ENCODE peak calls at places on chromosomes 3 and 15, in seven cellular contexts. One of them, this sample, is unnamed.

GRCh38 chr3:22887664-22888291 is 315.3 kb upstream of the UBE2E2 start:
- DNase-seq in neuronal stem cell: no peak
- DNase-seq in amygdala: no peak
- DNase-seq in GM19239: no peak
- DNase-seq in CD8-positive, alpha-beta memory T cell: no peak
- DNase-seq in cardiac muscle cell: peak
- DNase-seq in activated T-cell treated with anti-CD3 and anti-CD28 coated beads, Interleukin-2, amount 50 U/mL, for 72 hours: no peak
- DNase-seq in this sample: no peak

GRCh38 chr3:186705882-186706780 is 11.0 kb upstream of the KNG1 start:
- DNase-seq in neuronal stem cell: no peak
- DNase-seq in amygdala: no peak
- DNase-seq in GM19239: no peak
- DNase-seq in CD8-positive, alpha-beta memory T cell: peak
- DNase-seq in cardiac muscle cell: no peak
- DNase-seq in activated T-cell treated with anti-CD3 and anti-CD28 coated beads, Interleukin-2, amount 50 U/mL, for 72 hours: peak
- DNase-seq in this sample: peak

GRCh38 chr3:116877968-116878367 is 168.4 kb downstream of the TUSC7 start:
- DNase-seq in neuronal stem cell: no peak
- DNase-seq in amygdala: no peak
- DNase-seq in GM19239: no peak
- DNase-seq in CD8-positive, alpha-beta memory T cell: no peak
- DNase-seq in cardiac muscle cell: no peak
- DNase-seq in activated T-cell treated with anti-CD3 and anti-CD28 coated beads, Interleukin-2, amount 50 U/mL, for 72 hours: no peak
- DNase-seq in this sample: no peak

GRCh38 chr3:50620420-50620819 is 3.5 kb downstream of the MAPKAPK3 start:
- DNase-seq in neuronal stem cell: no peak
- DNase-seq in amygdala: no peak
- DNase-seq in GM19239: no peak
- DNase-seq in CD8-positive, alpha-beta memory T cell: no peak
- DNase-seq in cardiac muscle cell: no peak
- DNase-seq in activated T-cell treated with anti-CD3 and anti-CD28 coated beads, Interleukin-2, amount 50 U/mL, for 72 hours: no peak
- DNase-seq in this sample: no peak

GRCh38 chr15:31341501-31342195 is 15.0 kb downstream of the KLF13 start:
- DNase-seq in neuronal stem cell: no peak
- DNase-seq in amygdala: no peak
- DNase-seq in GM19239: no peak
- DNase-seq in CD8-positive, alpha-beta memory T cell: peak
- DNase-seq in cardiac muscle cell: no peak
- DNase-seq in activated T-cell treated with anti-CD3 and anti-CD28 coated beads, Interleukin-2, amount 50 U/mL, for 72 hours: no peak
- DNase-seq in this sample: no peak

GRCh38 chr3:155631323-155632019 is 113.4 kb downstream of the PLCH1 start:
- DNase-seq in neuronal stem cell: no peak
- DNase-seq in amygdala: no peak
- DNase-seq in GM19239: no peak
- DNase-seq in CD8-positive, alpha-beta memory T cell: no peak
- DNase-seq in cardiac muscle cell: no peak
- DNase-seq in activated T-cell treated with anti-CD3 and anti-CD28 coated beads, Interleukin-2, amount 50 U/mL, for 72 hours: no peak
- DNase-seq in this sample: no peak

GRCh38 chr15:36967929-36968328 is 132.4 kb downstream of the MEIS2 start:
- DNase-seq in neuronal stem cell: no peak
- DNase-seq in amygdala: no peak
- DNase-seq in GM19239: no peak
- DNase-seq in CD8-positive, alpha-beta memory T cell: no peak
- DNase-seq in cardiac muscle cell: no peak
- DNase-seq in activated T-cell treated with anti-CD3 and anti-CD28 coated beads, Interleukin-2, amount 50 U/mL, for 72 hours: no peak
- DNase-seq in this sample: no peak

GRCh38 chr3:45110185-45110833 is 35.9 kb downstream of the CDCP1 start:
- DNase-seq in neuronal stem cell: no peak
- DNase-seq in amygdala: no peak
- DNase-seq in GM19239: peak
- DNase-seq in CD8-positive, alpha-beta memory T cell: no peak
- DNase-seq in cardiac muscle cell: no peak
- DNase-seq in activated T-cell treated with anti-CD3 and anti-CD28 coated beads, Interleukin-2, amount 50 U/mL, for 72 hours: peak
- DNase-seq in this sample: no peak

GRCh38 chr3:194034556-194035336 is 101.2 kb upstream of the HES1 start:
- DNase-seq in neuronal stem cell: no peak
- DNase-seq in amygdala: no peak
- DNase-seq in GM19239: no peak
- DNase-seq in CD8-positive, alpha-beta memory T cell: no peak
- DNase-seq in cardiac muscle cell: no peak
- DNase-seq in activated T-cell treated with anti-CD3 and anti-CD28 coated beads, Interleukin-2, amount 50 U/mL, for 72 hours: no peak
- DNase-seq in this sample: no peak

GRCh38 chr15:40388941-40389823 is 6.7 kb downstream of the KNSTRN start:
- DNase-seq in neuronal stem cell: no peak
- DNase-seq in amygdala: no peak
- DNase-seq in GM19239: no peak
- DNase-seq in CD8-positive, alpha-beta memory T cell: no peak
- DNase-seq in cardiac muscle cell: no peak
- DNase-seq in activated T-cell treated with anti-CD3 and anti-CD28 coated beads, Interleukin-2, amount 50 U/mL, for 72 hours: no peak
- DNase-seq in this sample: no peak

GRCh38 chr15:70442616-70443321 is 320.6 kb downstream of the UACA start:
- DNase-seq in neuronal stem cell: no peak
- DNase-seq in amygdala: no peak
- DNase-seq in GM19239: no peak
- DNase-seq in CD8-positive, alpha-beta memory T cell: no peak
- DNase-seq in cardiac muscle cell: no peak
- DNase-seq in activated T-cell treated with anti-CD3 and anti-CD28 coated beads, Interleukin-2, amount 50 U/mL, for 72 hours: no peak
- DNase-seq in this sample: no peak

GRCh38 chr15:33154366-33155166 is 39.9 kb downstream of the FMN1 start:
- DNase-seq in neuronal stem cell: no peak
- DNase-seq in amygdala: no peak
- DNase-seq in GM19239: no peak
- DNase-seq in CD8-positive, alpha-beta memory T cell: no peak
- DNase-seq in cardiac muscle cell: no peak
- DNase-seq in activated T-cell treated with anti-CD3 and anti-CD28 coated beads, Interleukin-2, amount 50 U/mL, for 72 hours: no peak
- DNase-seq in this sample: no peak

GRCh38 chr3:152196782-152197181 is 71.9 kb upstream of the MBNL1 start:
- DNase-seq in neuronal stem cell: no peak
- DNase-seq in amygdala: no peak
- DNase-seq in GM19239: no peak
- DNase-seq in CD8-positive, alpha-beta memory T cell: no peak
- DNase-seq in cardiac muscle cell: no peak
- DNase-seq in activated T-cell treated with anti-CD3 and anti-CD28 coated beads, Interleukin-2, amount 50 U/mL, for 72 hours: no peak
- DNase-seq in this sample: no peak

GRCh38 chr15:29815705-29816042 is 6.6 kb downstream of the TJP1 start:
- DNase-seq in neuronal stem cell: no peak
- DNase-seq in amygdala: no peak
- DNase-seq in GM19239: no peak
- DNase-seq in CD8-positive, alpha-beta memory T cell: no peak
- DNase-seq in cardiac muscle cell: no peak
- DNase-seq in activated T-cell treated with anti-CD3 and anti-CD28 coated beads, Interleukin-2, amount 50 U/mL, for 72 hours: no peak
- DNase-seq in this sample: no peak

GRCh38 chr3:66666362-66666761 is 165.5 kb upstream of the LRIG1 start:
- DNase-seq in neuronal stem cell: no peak
- DNase-seq in amygdala: no peak
- DNase-seq in GM19239: no peak
- DNase-seq in CD8-positive, alpha-beta memory T cell: no peak
- DNase-seq in cardiac muscle cell: no peak
- DNase-seq in activated T-cell treated with anti-CD3 and anti-CD28 coated beads, Interleukin-2, amount 50 U/mL, for 72 hours: no peak
- DNase-seq in this sample: no peak

GRCh38 chr3:124351430-124352142 is 359.7 kb upstream of the ROPN1 start:
- DNase-seq in neuronal stem cell: peak
- DNase-seq in amygdala: no peak
- DNase-seq in GM19239: peak
- DNase-seq in CD8-positive, alpha-beta memory T cell: no peak
- DNase-seq in cardiac muscle cell: peak
- DNase-seq in activated T-cell treated with anti-CD3 and anti-CD28 coated beads, Interleukin-2, amount 50 U/mL, for 72 hours: no peak
- DNase-seq in this sample: no peak

GRCh38 chr3:193851941-193852674 is 259.1 kb downstream of the OPA1 start:
- DNase-seq in neuronal stem cell: peak
- DNase-seq in amygdala: no peak
- DNase-seq in GM19239: no peak
- DNase-seq in CD8-positive, alpha-beta memory T cell: no peak
- DNase-seq in cardiac muscle cell: no peak
- DNase-seq in activated T-cell treated with anti-CD3 and anti-CD28 coated beads, Interleukin-2, amount 50 U/mL, for 72 hours: no peak
- DNase-seq in this sample: no peak

GRCh38 chr3:46921871-46922271 is 44.4 kb downstream of the PTH1R start:
- DNase-seq in neuronal stem cell: no peak
- DNase-seq in amygdala: no peak
- DNase-seq in GM19239: no peak
- DNase-seq in CD8-positive, alpha-beta memory T cell: no peak
- DNase-seq in cardiac muscle cell: no peak
- DNase-seq in activated T-cell treated with anti-CD3 and anti-CD28 coated beads, Interleukin-2, amount 50 U/mL, for 72 hours: no peak
- DNase-seq in this sample: no peak

GRCh38 chr15:85563731-85564130 is 183.3 kb downstream of the AKAP13 start:
- DNase-seq in neuronal stem cell: no peak
- DNase-seq in amygdala: no peak
- DNase-seq in GM19239: no peak
- DNase-seq in CD8-positive, alpha-beta memory T cell: no peak
- DNase-seq in cardiac muscle cell: no peak
- DNase-seq in activated T-cell treated with anti-CD3 and anti-CD28 coated beads, Interleukin-2, amount 50 U/mL, for 72 hours: no peak
- DNase-seq in this sample: no peak

GRCh38 chr3:156803949-156804741 is 22.0 kb upstream of the LEKR1 start:
- DNase-seq in neuronal stem cell: no peak
- DNase-seq in amygdala: no peak
- DNase-seq in GM19239: no peak
- DNase-seq in CD8-positive, alpha-beta memory T cell: no peak
- DNase-seq in cardiac muscle cell: no peak
- DNase-seq in activated T-cell treated with anti-CD3 and anti-CD28 coated beads, Interleukin-2, amount 50 U/mL, for 72 hours: no peak
- DNase-seq in this sample: no peak

GRCh38 chr15:71565006-71565405 is 245.3 kb upstream of the NR2E3 start:
- DNase-seq in neuronal stem cell: no peak
- DNase-seq in amygdala: no peak
- DNase-seq in GM19239: no peak
- DNase-seq in CD8-positive, alpha-beta memory T cell: no peak
- DNase-seq in cardiac muscle cell: no peak
- DNase-seq in activated T-cell treated with anti-CD3 and anti-CD28 coated beads, Interleukin-2, amount 50 U/mL, for 72 hours: no peak
- DNase-seq in this sample: no peak

GRCh38 chr3:187456268-187456667 is 88.1 kb downstream of the RTP4 start:
- DNase-seq in neuronal stem cell: no peak
- DNase-seq in amygdala: no peak
- DNase-seq in GM19239: no peak
- DNase-seq in CD8-positive, alpha-beta memory T cell: no peak
- DNase-seq in cardiac muscle cell: no peak
- DNase-seq in activated T-cell treated with anti-CD3 and anti-CD28 coated beads, Interleukin-2, amount 50 U/mL, for 72 hours: no peak
- DNase-seq in this sample: no peak

GRCh38 chr3:113638910-113639309 is 57.5 kb downstream of the USF3 start:
- DNase-seq in neuronal stem cell: no peak
- DNase-seq in amygdala: no peak
- DNase-seq in GM19239: no peak
- DNase-seq in CD8-positive, alpha-beta memory T cell: no peak
- DNase-seq in cardiac muscle cell: no peak
- DNase-seq in activated T-cell treated with anti-CD3 and anti-CD28 coated beads, Interleukin-2, amount 50 U/mL, for 72 hours: no peak
- DNase-seq in this sample: no peak

GRCh38 chr3:144843099-144843498 is 871.5 kb downstream of the DIPK2A start:
- DNase-seq in neuronal stem cell: no peak
- DNase-seq in amygdala: no peak
- DNase-seq in GM19239: no peak
- DNase-seq in CD8-positive, alpha-beta memory T cell: no peak
- DNase-seq in cardiac muscle cell: no peak
- DNase-seq in activated T-cell treated with anti-CD3 and anti-CD28 coated beads, Interleukin-2, amount 50 U/mL, for 72 hours: no peak
- DNase-seq in this sample: no peak

GRCh38 chr15:58551764-58552504 is 120.1 kb downstream of the LIPC start:
- DNase-seq in neuronal stem cell: no peak
- DNase-seq in amygdala: no peak
- DNase-seq in GM19239: no peak
- DNase-seq in CD8-positive, alpha-beta memory T cell: no peak
- DNase-seq in cardiac muscle cell: no peak
- DNase-seq in activated T-cell treated with anti-CD3 and anti-CD28 coated beads, Interleukin-2, amount 50 U/mL, for 72 hours: no peak
- DNase-seq in this sample: no peak

GRCh38 chr3:123312331-123313265 is 110.9 kb downstream of the SEC22A start:
- DNase-seq in neuronal stem cell: no peak
- DNase-seq in amygdala: no peak
- DNase-seq in GM19239: no peak
- DNase-seq in CD8-positive, alpha-beta memory T cell: no peak
- DNase-seq in cardiac muscle cell: no peak
- DNase-seq in activated T-cell treated with anti-CD3 and anti-CD28 coated beads, Interleukin-2, amount 50 U/mL, for 72 hours: no peak
- DNase-seq in this sample: no peak

GRCh38 chr15:40249477-40250303 is 10.8 kb downstream of the PAK6 start:
- DNase-seq in neuronal stem cell: no peak
- DNase-seq in amygdala: no peak
- DNase-seq in GM19239: no peak
- DNase-seq in CD8-positive, alpha-beta memory T cell: peak
- DNase-seq in cardiac muscle cell: no peak
- DNase-seq in activated T-cell treated with anti-CD3 and anti-CD28 coated beads, Interleukin-2, amount 50 U/mL, for 72 hours: no peak
- DNase-seq in this sample: no peak

GRCh38 chr3:27392950-27393679 is 23.9 kb upstream of the NEK10 start:
- DNase-seq in neuronal stem cell: no peak
- DNase-seq in amygdala: no peak
- DNase-seq in GM19239: no peak
- DNase-seq in CD8-positive, alpha-beta memory T cell: no peak
- DNase-seq in cardiac muscle cell: no peak
- DNase-seq in activated T-cell treated with anti-CD3 and anti-CD28 coated beads, Interleukin-2, amount 50 U/mL, for 72 hours: no peak
- DNase-seq in this sample: no peak

GRCh38 chr3:152334761-152335160 is 66.0 kb downstream of the MBNL1 start:
- DNase-seq in neuronal stem cell: no peak
- DNase-seq in amygdala: no peak
- DNase-seq in GM19239: no peak
- DNase-seq in CD8-positive, alpha-beta memory T cell: no peak
- DNase-seq in cardiac muscle cell: no peak
- DNase-seq in activated T-cell treated with anti-CD3 and anti-CD28 coated beads, Interleukin-2, amount 50 U/mL, for 72 hours: no peak
- DNase-seq in this sample: no peak

This sample was measured in activated T-helper 9 cell treated with anti-CD3 and anti-CD28 coated beads, Interleukin-2, amount 50 U/mL, for 16 hours.